ENCODE peak calls at places on chromosomes 3 and 15, in seven cellular contexts. O is foreskin fibroblast, E is HCT116, B is OCI-LY7, L is cardiac muscle cell, W is astrocyte of the spinal cord, R is H9. C is an unnamed sample.
A peak's percentile ranks its signal among the peaks of the same experiment; 100 is the strongest.

GRCh38 chr3:133268772-133269171 is 131.1 kb upstream of the BFSP2 start:
- DNase-seq in E (no peak), R (no peak), B (no peak), L (no peak), O (no peak), W (no peak), C (no peak)

GRCh38 chr3:150342951-150343468 is 65.1 kb upstream of the TSC22D2 start:
- DNase-seq in E (no peak), L (no peak), O (no peak), B (no peak), R (no peak), W (no peak), C (no peak)

GRCh38 chr3:4097801-4098200 is 205.4 kb upstream of the SETMAR start:
- DNase-seq in R (no peak), E (no peak), B (no peak), L (no peak), W (no peak), O (no peak), C (no peak)

GRCh38 chr15:97521390-97521789 is 439.1 kb upstream of the ARRDC4 start:
- DNase-seq in E (no peak), L (no peak), O (no peak), R (no peak), W (no peak), B (no peak), C (no peak)

GRCh38 chr3:4816306-4816705 is 162.9 kb upstream of the BHLHE40 start:
- DNase-seq in R (no peak), W (no peak), B (no peak), L (no peak), O (no peak), E (no peak), C (no peak)

GRCh38 chr3:179768080-179768479 is 115.2 kb downstream of the USP13 start:
- DNase-seq in W (peak; percentile 71), B (no peak), L (peak; percentile 51), O (peak; percentile 67), E (no peak), R (peak; percentile 50), C (peak; percentile 51)

GRCh38 chr3:35946121-35946856 is 307.0 kb downstream of the ARPP21 start:
- DNase-seq in E (no peak), O (no peak), W (peak; percentile 62), L (peak; percentile 50), B (peak; percentile 30), R (no peak), C (no peak)

GRCh38 chr15:67468431-67468830 is 52.5 kb upstream of the C15orf61 start:
- DNase-seq in E (no peak), R (no peak), B (no peak), W (no peak), O (no peak), L (no peak), C (no peak)

GRCh38 chr3:111473550-111473949 is 68.4 kb upstream of the CD96 start:
- DNase-seq in R (peak; percentile 48), L (peak; percentile 7), E (peak; percentile 6), B (no peak), W (no peak), O (no peak), C (no peak)

GRCh38 chr15:39110336-39110735 is 470.5 kb upstream of the THBS1 start:
- DNase-seq in W (peak; percentile 68), E (no peak), B (no peak), O (no peak), R (no peak), L (no peak), C (no peak)

GRCh38 chr3:46717447-46718231 is at the start of gene PRSS50:
- DNase-seq in L (no peak), E (no peak), O (no peak), B (no peak), W (no peak), R (peak; percentile 80), C (no peak)

GRCh38 chr3:15934389-15935195 is 136.8 kb upstream of the ANKRD28 start:
- DNase-seq in L (no peak), B (no peak), R (no peak), W (no peak), O (no peak), E (no peak), C (no peak)

GRCh38 chr3:170809975-170810357 is 60.0 kb downstream of the RPL22L1 start:
- DNase-seq in E (no peak), B (no peak), L (no peak), O (peak; percentile 69), W (peak; percentile 61), R (no peak), C (peak; percentile 18)

GRCh38 chr3:192514754-192515660 is 212.3 kb downstream of the FGF12 start:
- DNase-seq in B (no peak), R (peak; percentile 89), W (no peak), O (no peak), E (no peak), L (peak; percentile 72), C (no peak)

GRCh38 chr3:150202696-150203095 is 205.4 kb upstream of the TSC22D2 start:
- DNase-seq in W (no peak), R (no peak), L (no peak), B (no peak), O (no peak), E (no peak), C (no peak)

GRCh38 chr3:36688815-36689214 is 75.5 kb downstream of the DCLK3 start:
- DNase-seq in E (no peak), O (no peak), B (no peak), R (no peak), L (no peak), W (no peak), C (no peak)

GRCh38 chr3:67723863-67724262 is 69.5 kb upstream of the SUCLG2 start:
- DNase-seq in E (no peak), W (no peak), R (no peak), B (no peak), L (no peak), O (no peak), C (no peak)

GRCh38 chr3:120502116-120502515 is 51.3 kb upstream of the FSTL1 start:
- DNase-seq in R (no peak), E (no peak), W (no peak), L (no peak), O (no peak), B (no peak), C (no peak)

GRCh38 chr15:98400120-98400519 is 248.2 kb upstream of the IGF1R start:
- DNase-seq in L (no peak), R (no peak), O (no peak), B (no peak), W (no peak), E (no peak), C (no peak)

GRCh38 chr3:66107855-66108254 is 69.1 kb upstream of the MAGI1 start:
- DNase-seq in E (no peak), B (no peak), O (peak; percentile 71), W (peak; percentile 74), L (no peak), R (no peak), C (no peak)

GRCh38 chr3:194505791-194506415 is 19.1 kb upstream of the ATP13A3 start:
- DNase-seq in W (no peak), E (no peak), B (no peak), L (no peak), O (no peak), R (no peak), C (no peak)

GRCh38 chr3:2099779-2100191 is 1.1 kb downstream of the CNTN4 start:
- DNase-seq in O (no peak), L (peak; percentile 61), E (no peak), R (peak; percentile 57), B (no peak), W (no peak), C (no peak)

GRCh38 chr3:15331606-15332404 is 581 bp downstream of the SH3BP5 start:
- DNase-seq in L (no peak), W (no peak), R (peak; percentile 35), E (no peak), O (no peak), B (peak; percentile 52), C (no peak)

GRCh38 chr15:78790027-78790426 is 21.2 kb downstream of the ADAMTS7 start:
- DNase-seq in O (no peak), R (no peak), L (peak; percentile 59), B (no peak), E (no peak), W (no peak), C (no peak)
- TF ChIP-seq CTCF in O (no peak), R (no peak), L (no peak), B (no peak), E (no peak), W (no peak), C (no peak)

DNA sequence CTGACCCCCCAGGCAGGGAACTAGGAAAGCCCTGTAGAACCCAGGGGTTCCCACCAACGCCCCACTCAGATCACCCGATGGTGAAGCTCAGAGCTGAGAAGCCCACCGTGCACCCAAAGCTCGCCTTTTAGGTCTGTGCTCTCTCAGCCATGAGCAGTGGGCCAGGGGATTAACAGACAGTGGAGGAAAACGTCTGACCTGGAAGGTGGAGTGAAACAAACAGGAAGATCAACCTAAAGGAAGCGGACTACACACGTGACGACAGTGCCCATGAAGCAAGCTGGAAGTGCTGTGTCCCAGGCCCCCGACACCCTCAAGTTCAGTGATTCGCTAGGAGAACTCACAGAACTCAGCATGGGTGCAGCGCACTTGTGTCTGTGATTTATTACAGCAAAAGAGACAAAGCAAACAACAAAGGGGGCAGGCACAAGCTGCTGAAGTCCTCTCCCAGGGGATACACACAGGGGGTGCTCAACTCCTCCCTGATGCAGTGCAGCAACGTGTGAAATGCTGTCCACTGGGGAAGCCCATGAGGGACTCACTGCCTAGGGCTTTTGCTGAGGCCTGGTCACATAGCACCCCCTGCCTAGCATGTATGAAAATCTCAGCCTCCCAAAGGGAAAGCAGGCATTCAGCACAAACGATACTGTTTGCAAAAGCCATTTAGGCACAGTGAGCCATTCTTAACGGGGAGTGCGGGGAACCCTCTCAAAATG is 43.5 kb downstream of the CFAP92 start:
- DNase-seq in W (peak; percentile 31), O (no peak), L (peak; percentile 40), E (peak; percentile 21), B (peak; percentile 19), R (peak; percentile 60), C (no peak)
- TF ChIP-seq CTCF in W (peak; percentile 38), O (peak; percentile 22), L (peak; percentile 23), E (peak; percentile 38), B (peak; percentile 21), R (peak; percentile 30), C (peak; percentile 54)

DNA sequence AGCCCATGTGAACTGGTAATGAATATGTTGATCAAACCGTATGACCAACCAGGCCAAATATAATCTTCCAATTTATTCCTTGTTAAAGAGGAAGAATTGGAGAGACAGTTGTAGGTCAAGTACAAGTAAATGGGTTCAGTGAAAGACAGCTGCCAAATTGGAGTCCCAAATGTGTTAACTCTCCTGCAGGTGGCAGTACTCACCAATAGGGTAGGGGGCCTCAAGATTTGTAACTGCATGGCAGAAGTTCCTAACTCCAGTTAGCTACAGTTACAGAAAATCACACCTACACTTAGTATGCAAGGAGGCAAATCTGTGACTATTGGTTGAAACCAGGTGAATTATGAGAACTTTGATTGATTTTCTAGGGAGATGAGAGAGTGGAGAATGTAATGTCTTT is 278.0 kb downstream of the ZBBX start:
- DNase-seq in O (no peak), R (peak; percentile 54), W (no peak), E (peak; percentile 6), B (peak; percentile 6), L (no peak), C (no peak)
- TF ChIP-seq CTCF in O (no peak), R (peak; percentile 81), W (peak; percentile 11), E (peak; percentile 27), B (peak; percentile 65), L (no peak), C (peak; percentile 52)

DNA sequence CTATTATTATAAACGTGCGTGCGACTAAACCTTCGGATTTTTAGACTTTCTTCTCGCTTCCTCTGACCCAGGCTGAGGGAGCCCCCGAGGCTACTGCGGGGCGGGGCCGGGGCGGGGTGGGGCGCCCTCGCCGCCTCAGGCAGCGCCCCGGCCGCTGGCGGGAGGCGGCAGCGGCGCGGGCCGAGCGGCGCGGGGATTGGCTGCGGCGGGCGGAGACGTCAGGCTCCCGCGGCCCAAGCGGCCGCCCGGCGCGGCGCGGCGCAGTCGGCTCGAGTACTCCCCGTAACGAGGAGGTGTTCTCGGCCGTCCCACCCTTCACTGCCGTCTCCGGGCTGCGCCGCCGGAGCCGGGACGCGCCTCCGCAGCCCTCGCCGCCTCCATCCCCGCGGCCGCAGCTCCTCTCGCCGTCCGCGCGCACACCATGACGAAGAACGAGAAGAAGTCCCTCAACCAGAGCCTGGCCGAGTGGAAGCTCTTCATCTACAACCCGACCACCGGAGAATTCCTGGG is at the start of gene ATP1B3:
- DNase-seq in B (peak; percentile 91), L (peak; percentile 91), E (peak; percentile 28), R (peak; percentile 71), O (peak; percentile 87), W (peak; percentile 81), C (no peak)
- TF ChIP-seq CTCF in B (no peak), L (no peak), E (no peak), R (no peak), O (no peak), W (no peak), C (no peak)